ENCODE peak calls at places on chromosome 21, in four cellular contexts. F is IMR-90, J is A549, M is K562. E is an unnamed sample.

GRCh38 chr21:34545079-34545884 is 33.3 kb upstream of the KCNE1 start:
- DNase-seq in M (no peak), F (peak), J (peak), E (no peak)

GRCh38 chr21:28790335-28790734 is 202.3 kb downstream of the LTN1 start:
- DNase-seq in J (no peak), F (no peak), M (no peak), E (peak)

GRCh38 chr21:35559128-35559831 is 501.0 kb downstream of the SETD4 start:
- DNase-seq in F (peak), J (no peak), M (no peak), E (peak)

GRCh38 chr21:15534450-15534886 is 195.3 kb upstream of the USP25 start:
- DNase-seq in F (no peak), J (no peak), M (no peak), E (no peak)

GRCh38 chr21:14448784-14449183 is 65.8 kb upstream of the HSPA13 start:
- DNase-seq in F (no peak), M (no peak), J (no peak), E (no peak)

GRCh38 chr21:29870814-29871213 is 69.0 kb downstream of the GRIK1 start:
- DNase-seq in M (no peak), F (no peak), J (no peak), E (no peak)

GRCh38 chr21:26140185-26140584 is 30.4 kb downstream of the APP start:
- DNase-seq in F (peak), J (peak), M (no peak), E (no peak)

GRCh38 chr21:36104306-36105300 is 30.3 kb upstream of the CBR3 start:
- DNase-seq in J (no peak), F (peak), M (no peak), E (peak)

GRCh38 chr21:20942523-20942922 is 55.7 kb upstream of the NCAM2 start:
- DNase-seq in F (no peak), M (no peak), J (no peak), E (no peak)

GRCh38 chr21:28454978-28455600 is 537.6 kb downstream of the LTN1 start:
- DNase-seq in F (peak), M (no peak), J (no peak), E (no peak)

GRCh38 chr21:40315647-40316046 is 448.4 kb downstream of the PCP4 start:
- DNase-seq in J (no peak), M (no peak), F (no peak), E (no peak)

GRCh38 chr21:36207577-36208320 is 51.1 kb downstream of the DOP1B start:
- DNase-seq in J (no peak), M (no peak), F (peak), E (no peak)

GRCh38 chr21:40671721-40672120 is 175.2 kb downstream of the DSCAM start:
- DNase-seq in M (no peak), J (no peak), F (no peak), E (no peak)

GRCh38 chr21:14877581-14878228 is 187.1 kb downstream of the NRIP1 start:
- DNase-seq in M (no peak), J (no peak), F (peak), E (no peak)

GRCh38 chr21:32325706-32326105 is 27.1 kb downstream of the MRAP start:
- DNase-seq in J (no peak), M (no peak), F (peak), E (no peak)

GRCh38 chr21:40562603-40563002 is 284.4 kb downstream of the DSCAM start:
- DNase-seq in F (no peak), J (no peak), M (no peak), E (no peak)

GRCh38 chr21:27772816-27773215 is 805.9 kb upstream of the ADAMTS5 start:
- DNase-seq in F (no peak), J (no peak), M (no peak), E (no peak)

GRCh38 chr21:36676039-36676950 is 22.6 kb upstream of the SIM2 start:
- DNase-seq in J (no peak), M (no peak), F (no peak), E (no peak)

GRCh38 chr21:27450216-27450615 is 483.3 kb upstream of the ADAMTS5 start:
- DNase-seq in J (no peak), M (no peak), F (no peak), E (no peak)

GRCh38 chr21:41816583-41817165 is 49.8 kb upstream of the RIPK4 start:
- DNase-seq in F (peak), J (peak), M (peak), E (peak)

GRCh38 chr21:15063821-15064575 is 802 bp downstream of the NRIP1 start:
- DNase-seq in J (peak), M (peak), F (no peak), E (peak)

GRCh38 chr21:27244796-27245195 is 277.9 kb upstream of the ADAMTS5 start:
- DNase-seq in F (no peak), J (no peak), M (no peak), E (peak)

GRCh38 chr21:41542727-41543126 is 34.8 kb upstream of the TMPRSS2 start:
- DNase-seq in J (no peak), M (no peak), F (no peak), E (no peak)

GRCh38 chr21:35398366-35398982 is 349.4 kb upstream of the RUNX1 start:
- DNase-seq in F (peak), J (no peak), M (no peak), E (no peak)

GRCh38 chr21:22288885-22289509 is 1290.8 kb downstream of the NCAM2 start:
- DNase-seq in F (no peak), M (no peak), J (no peak), E (no peak)

GRCh38 chr21:38788275-38788911 is 17.3 kb upstream of the ETS2 start:
- DNase-seq in F (no peak), J (no peak), M (no peak), E (no peak)

GRCh38 chr21:38789275-38789674 is 16.5 kb upstream of the ETS2 start:
- DNase-seq in M (no peak), F (no peak), J (no peak), E (no peak)

GRCh38 chr21:38785483-38785882 is 20.2 kb upstream of the ETS2 start:
- DNase-seq in F (no peak), M (no peak), J (no peak), E (no peak)

GRCh38 chr21:38790038-38790437 is 15.7 kb upstream of the ETS2 start:
- DNase-seq in M (no peak), J (no peak), F (no peak), E (no peak)

GRCh38 chr21:38787461-38788274 is 18.1 kb upstream of the ETS2 start:
- DNase-seq in M (peak), F (peak), J (peak), E (no peak)
- TF ChIP-seq RCOR1 in M (no peak), F (no peak), J (no peak), E (no peak)

DNA sequence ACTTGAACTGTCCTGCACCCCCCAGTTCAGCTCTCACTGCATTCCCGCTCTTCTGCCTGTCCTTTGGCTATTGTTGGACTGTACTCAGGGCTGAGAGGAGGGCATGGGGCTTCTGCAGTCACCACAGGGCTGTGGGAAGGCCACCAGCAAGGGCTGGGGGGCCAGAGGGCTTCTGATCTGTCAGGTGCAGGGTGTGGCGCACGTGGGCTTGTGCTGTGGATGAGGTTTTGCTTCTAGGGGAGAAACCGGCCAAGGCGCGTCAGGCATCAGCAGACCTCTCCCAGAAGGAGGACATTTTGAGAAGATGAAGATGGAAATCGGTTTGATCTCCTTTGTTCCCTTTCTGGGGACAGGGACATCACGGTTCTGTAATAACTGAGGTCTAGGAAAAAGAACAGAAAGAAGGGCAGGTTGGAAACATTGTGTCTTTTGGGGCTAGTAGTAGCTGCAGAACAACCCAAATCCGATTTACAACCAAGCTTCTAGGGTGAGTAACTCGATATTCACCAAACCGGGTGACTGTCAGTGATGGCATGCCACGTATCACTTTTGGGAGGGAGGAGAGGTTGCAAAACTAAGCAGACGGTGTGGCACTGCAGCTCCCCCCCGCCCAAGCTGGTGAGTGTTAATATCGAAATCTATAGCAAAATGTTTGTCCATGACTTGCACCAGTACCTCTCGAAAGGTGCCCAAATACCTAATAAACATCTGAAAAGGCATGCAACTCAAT is 40.9 kb downstream of the AGPAT3 start:
- DNase-seq in F (no peak), M (no peak), J (no peak), E (peak)
- TF ChIP-seq RCOR1 in F (no peak), M (no peak), J (no peak), E (no peak)

GRCh38 chr21:38810034-38810825 is 4.5 kb downstream of the ETS2 start:
- DNase-seq in F (no peak), J (no peak), M (no peak), E (no peak)
- TF ChIP-seq RCOR1 in F (no peak), J (no peak), M (no peak), E (no peak)

GRCh38 chr21:31180256-31181088 is 142.2 kb upstream of the KRTAP19-8 start:
- DNase-seq in F (peak), M (peak), J (peak), E (peak)
- TF ChIP-seq RCOR1 in F (no peak), M (no peak), J (no peak), E (no peak)

DNA sequence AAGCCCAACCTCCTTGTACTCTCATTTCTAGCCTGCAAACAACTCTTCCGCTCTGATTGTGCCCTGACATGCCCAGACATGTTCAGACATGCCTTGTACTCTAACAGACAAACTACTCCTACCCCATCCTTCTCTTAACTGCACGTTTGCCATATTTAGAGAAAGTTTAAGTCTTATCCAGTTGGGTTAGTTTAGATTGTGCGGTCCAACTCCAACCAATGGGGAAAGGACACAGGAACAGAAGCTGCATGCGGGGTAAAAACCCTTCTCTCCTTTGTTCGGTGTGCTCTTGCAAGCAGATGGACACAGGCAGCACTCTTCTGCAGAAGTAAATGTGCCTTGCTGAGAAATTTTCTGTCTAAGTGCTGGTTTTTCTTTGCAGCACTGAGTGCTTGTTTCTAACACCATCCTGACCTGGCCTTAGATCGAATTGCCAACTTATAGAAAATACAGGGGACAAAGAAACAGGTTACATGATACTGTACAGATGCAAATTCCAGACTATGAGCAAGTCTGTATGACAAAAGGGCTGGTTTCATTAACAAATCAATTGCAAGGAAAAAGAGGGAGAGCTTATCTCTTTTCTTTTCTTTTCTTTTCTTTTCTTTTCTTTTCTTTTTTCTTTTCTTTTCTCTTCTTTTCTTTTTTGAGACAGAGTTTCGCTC is 35.8 kb upstream of the IFNGR2 start:
- DNase-seq in F (no peak), M (no peak), J (no peak), E (no peak)
- TF ChIP-seq RCOR1 in F (no peak), M (no peak), J (no peak), E (no peak)

GRCh38 chr21:38950388-38951094 is 144.8 kb downstream of the ETS2 start:
- DNase-seq in F (peak), J (no peak), M (no peak), E (no peak)
- TF ChIP-seq RCOR1 in F (no peak), J (no peak), M (no peak), E (no peak)

GRCh38 chr21:42913461-42913860 is 12.0 kb downstream of the ERVH48-1 start:
- DNase-seq in M (no peak), J (no peak), F (no peak), E (no peak)
- TF ChIP-seq RCOR1 in M (no peak), J (no peak), F (no peak), E (no peak)

GRCh38 chr21:46159841-46160562 is 4.6 kb upstream of the FTCD start:
- DNase-seq in M (no peak), J (no peak), F (no peak), E (no peak)
- TF ChIP-seq RCOR1 in M (no peak), J (no peak), F (no peak), E (no peak)